ENCODE peak calls at places on chromosomes 16 and 17, in eight cellular contexts. G is neural crest cell, X is ovary, M is nucleus accumbens, D is head of caudate nucleus, H is astrocyte of the spinal cord, S is activated T-cell treated with anti-CD3 and anti-CD28 coated beads for 1 hour, O is mammary epithelial cell. A is an unnamed sample.

GRCh38 chr16:85583491-85584181 is 29.5 kb upstream of the GSE1 start:
- DNase-seq in S (no peak), O (no peak), M (peak), H (peak), G (no peak), D (no peak), X (no peak), A (no peak)

GRCh38 chr17:47990962-47991731 is 20.2 kb downstream of the CDK5RAP3 start:
- DNase-seq in D (no peak), O (no peak), G (peak), X (no peak), H (no peak), M (no peak), S (no peak), A (no peak)

GRCh38 chr17:34413443-34414076 is 50.5 kb upstream of the CCL1 start:
- DNase-seq in D (peak), M (no peak), O (no peak), S (no peak), X (no peak), G (no peak), H (no peak), A (peak)

GRCh38 chr17:63930951-63931575 is 1.1 kb downstream of the CD79B start:
- DNase-seq in X (no peak), D (peak), O (no peak), G (no peak), H (no peak), S (peak), M (no peak), A (no peak)

GRCh38 chr17:4130715-4131114 is 12.1 kb downstream of the ZZEF1 start:
- DNase-seq in H (no peak), O (no peak), S (no peak), G (no peak), X (no peak), D (peak), M (no peak), A (no peak)

GRCh38 chr16:84754353-84754856 is 54.6 kb downstream of the USP10 start:
- DNase-seq in M (no peak), S (peak), D (peak), O (peak), X (no peak), G (peak), H (peak), A (no peak)

GRCh38 chr17:49520386-49521087 is 25.4 kb downstream of the NGFR start:
- DNase-seq in M (no peak), X (no peak), O (no peak), S (no peak), H (no peak), D (no peak), G (no peak), A (no peak)

GRCh38 chr17:1002771-1003555 is 6.0 kb downstream of the TIMM22 start:
- DNase-seq in M (peak), O (no peak), G (no peak), H (peak), S (no peak), D (peak), X (no peak), A (peak)

GRCh38 chr17:51184124-51184523 is 17.9 kb downstream of the NME2 start:
- DNase-seq in X (no peak), O (no peak), G (no peak), S (no peak), H (no peak), D (no peak), M (no peak), A (no peak)

GRCh38 chr16:56193951-56194726 is 2.9 kb downstream of the GNAO1 start:
- DNase-seq in S (peak), H (peak), M (peak), O (peak), D (peak), X (peak), G (peak), A (peak)

GRCh38 chr16:2428051-2428786 is 1.0 kb upstream of the CCNF start:
- DNase-seq in D (no peak), X (peak), G (peak), M (no peak), O (peak), H (no peak), S (no peak), A (peak)

GRCh38 chr17:43756176-43756575 is 2.4 kb downstream of the SOST start:
- DNase-seq in M (no peak), S (no peak), G (no peak), X (no peak), H (no peak), O (no peak), D (no peak), A (no peak)

GRCh38 chr17:80792373-80792781 is 199.3 kb upstream of the CHMP6 start:
- DNase-seq in D (no peak), H (no peak), G (no peak), M (no peak), S (no peak), O (no peak), X (no peak), A (no peak)

GRCh38 chr16:82732461-82732860 is 105.7 kb downstream of the CDH13 start:
- DNase-seq in D (no peak), X (no peak), H (no peak), M (no peak), O (no peak), S (no peak), G (no peak), A (no peak)